ENCODE peak calls at places on chromosome 20, in five cellular contexts. S is lower leg skin; D is right atrium auricular region; R is A549; I is CD4-positive, alpha-beta T cell. Q is an unnamed sample.

GRCh38 chr20:51354769-51355319 is 187.7 kb downstream of the NFATC2 start:
- DNase-seq in S (no peak), D (no peak), R (no peak), I (no peak), Q (no peak)

GRCh38 chr20:19918965-19919329 is 98.2 kb upstream of the NAA20 start:
- DNase-seq in S (no peak), D (no peak), R (no peak), I (no peak), Q (no peak)

GRCh38 chr20:43586641-43587040 is 4.1 kb upstream of the IFT52 start:
- DNase-seq in S (no peak), D (no peak), R (no peak), I (no peak), Q (no peak)

GRCh38 chr20:39874049-39874893 is 814.8 kb downstream of the MAFB start:
- DNase-seq in S (peak; percentile 61), D (peak; percentile 86), R (peak; percentile 15), I (no peak), Q (no peak)

GRCh38 chr20:36825374-36826104 is 50.4 kb upstream of the TLDC2 start:
- DNase-seq in S (no peak), D (no peak), R (no peak), I (no peak), Q (no peak)

GRCh38 chr20:23659989-23660837 is 22.5 kb upstream of the CST3 start:
- DNase-seq in S (no peak), D (no peak), R (no peak), I (no peak), Q (no peak)

GRCh38 chr20:49989234-49990065 is 6.7 kb downstream of the SNAI1 start:
- DNase-seq in S (peak; percentile 59), D (peak; percentile 86), R (no peak), I (no peak), Q (no peak)

GRCh38 chr20:51579137-51579536 is 36.6 kb upstream of the NFATC2 start:
- DNase-seq in S (no peak), D (no peak), R (no peak), I (no peak), Q (no peak)

GRCh38 chr20:51272392-51272791 is 249.5 kb upstream of the KCNG1 start:
- DNase-seq in S (no peak), D (no peak), R (no peak), I (no peak), Q (no peak)

GRCh38 chr20:23049201-23049932 is at the start of gene THBD:
- DNase-seq in S (peak; percentile 83), D (peak; percentile 92), R (peak; percentile 89), I (no peak), Q (no peak)

GRCh38 chr20:5065489-5066383 is 54.0 kb downstream of the PCNA start:
- DNase-seq in S (peak; percentile 33), D (peak; percentile 78), R (peak; percentile 92), I (no peak), Q (no peak)

GRCh38 chr20:54284928-54285704 is 77.2 kb downstream of the PFDN4 start:
- DNase-seq in S (no peak), D (no peak), R (no peak), I (no peak), Q (no peak)

GRCh38 chr20:43458422-43458924 is 777 bp downstream of the SRSF6 start:
- DNase-seq in S (peak; percentile 30), D (no peak), R (no peak), I (no peak), Q (peak; percentile 61)

GRCh38 chr20:63330084-63330760 is 30.9 kb downstream of the CHRNA4 start:
- DNase-seq in S (no peak), D (no peak), R (no peak), I (no peak), Q (no peak)

GRCh38 chr20:35269055-35269781 is 8.7 kb downstream of the MMP24OS start:
- DNase-seq in S (no peak), D (no peak), R (peak; percentile 76), I (peak; percentile 30), Q (no peak)

GRCh38 chr20:4749326-4749725 is 27.6 kb downstream of the PRND start:
- DNase-seq in S (no peak), D (no peak), R (no peak), I (no peak), Q (no peak)

GRCh38 chr20:19260412-19261090 is 48.1 kb downstream of the SLC24A3 start:
- DNase-seq in S (no peak), D (no peak), R (no peak), I (no peak), Q (no peak)

GRCh38 chr20:50232651-50233324 is 42.2 kb downstream of the CEBPB start:
- DNase-seq in S (no peak), D (no peak), R (no peak), I (no peak), Q (no peak)

GRCh38 chr20:22535483-22535882 is 48.9 kb downstream of the FOXA2 start:
- DNase-seq in S (no peak), D (no peak), R (no peak), I (no peak), Q (no peak)

GRCh38 chr20:33933469-33933909 is 60.2 kb upstream of the RALY start:
- DNase-seq in S (peak; percentile 60), D (peak; percentile 68), R (peak; percentile 23), I (peak; percentile 38), Q (no peak)

GRCh38 chr20:9903048-9903651 is 64.3 kb upstream of the PAK5 start:
- DNase-seq in S (no peak), D (no peak), R (peak; percentile 18), I (no peak), Q (no peak)

GRCh38 chr20:61185181-61185580 is 66.9 kb upstream of the CDH4 start:
- DNase-seq in S (no peak), D (no peak), R (no peak), I (no peak), Q (no peak)

GRCh38 chr20:57153238-57153905 is 113.1 kb downstream of the BMP7 start:
- DNase-seq in S (no peak), D (no peak), R (no peak), I (no peak), Q (no peak)

GRCh38 chr20:19835533-19836222 is 77.6 kb downstream of the RIN2 start:
- DNase-seq in S (no peak), D (no peak), R (no peak), I (no peak), Q (no peak)

GRCh38 chr20:23669327-23669726 is 19.5 kb downstream of the CST4 start:
- DNase-seq in S (no peak), D (peak; percentile 7), R (no peak), I (no peak), Q (no peak)

DNA sequence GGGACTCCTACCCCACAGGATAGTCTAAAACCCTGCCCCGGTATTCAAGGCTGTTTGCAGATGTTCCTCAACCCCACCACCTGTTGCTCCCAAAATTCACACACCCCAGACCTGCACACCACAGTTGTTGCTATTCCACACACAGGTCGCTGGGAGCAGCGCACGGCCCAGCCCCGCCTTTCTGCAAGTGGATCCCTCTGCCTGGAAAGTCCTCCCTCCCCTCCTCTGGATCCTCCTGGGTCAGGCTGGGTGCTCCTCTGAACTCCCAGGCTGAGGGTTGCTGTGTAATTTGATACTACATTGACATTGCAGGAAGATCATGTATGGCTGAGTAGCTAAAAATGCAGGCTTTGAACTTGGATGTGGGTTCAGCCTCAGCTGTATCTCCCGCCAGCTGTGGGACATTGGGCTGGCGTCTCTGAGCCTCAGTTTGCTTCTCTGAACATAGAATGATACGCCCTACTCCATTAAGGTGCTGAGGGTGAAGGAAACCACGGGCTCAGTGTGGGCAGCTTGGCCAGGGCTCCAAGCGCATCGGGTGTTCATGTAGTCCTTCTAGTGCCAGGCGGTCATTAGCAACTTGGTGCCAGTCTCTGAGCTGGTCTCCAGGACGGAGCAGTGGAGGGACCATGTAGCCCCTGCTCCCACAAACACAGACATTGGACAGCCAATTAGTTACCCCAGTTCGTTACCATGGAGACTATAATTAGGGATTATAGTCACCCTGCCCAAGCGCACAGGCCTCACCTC is 13.9 kb upstream of the CCN5 start:
- DNase-seq in S (no peak), D (no peak), R (no peak), I (no peak), Q (no peak)
- TF ChIP-seq CTCF in S (no peak), D (no peak), R (no peak), I (no peak), Q (no peak)

DNA sequence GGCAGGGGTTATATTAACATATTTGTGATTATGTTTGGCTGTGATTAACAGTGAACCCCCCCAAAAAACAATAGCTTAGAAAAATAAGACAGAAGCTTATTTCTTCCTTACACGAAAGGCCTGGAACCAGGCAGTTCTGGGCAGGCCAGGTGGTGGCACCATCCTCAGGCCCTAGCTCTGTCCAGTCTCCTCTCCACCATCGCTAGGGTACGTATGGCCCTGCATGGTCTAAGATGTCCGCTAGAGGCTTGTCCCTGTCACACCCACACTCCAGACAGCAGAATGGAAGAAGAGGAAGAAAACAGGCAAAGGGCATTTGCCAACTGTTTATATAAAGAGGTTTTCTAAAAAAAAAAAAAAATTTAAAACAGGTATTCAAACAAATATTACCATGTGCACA is 6.6 kb downstream of the TGM3 start:
- DNase-seq in S (no peak), D (no peak), R (no peak), I (no peak), Q (no peak)
- TF ChIP-seq CTCF in S (no peak), D (no peak), R (no peak), I (no peak), Q (no peak)

GRCh38 chr20:14432597-14432996 is 95.2 kb upstream of the FLRT3 start:
- DNase-seq in S (no peak), D (no peak), R (no peak), I (no peak), Q (no peak)

GRCh38 chr20:14434379-14435136 is 97.1 kb upstream of the FLRT3 start:
- DNase-seq in S (no peak), D (no peak), R (no peak), I (no peak), Q (no peak)

DNA sequence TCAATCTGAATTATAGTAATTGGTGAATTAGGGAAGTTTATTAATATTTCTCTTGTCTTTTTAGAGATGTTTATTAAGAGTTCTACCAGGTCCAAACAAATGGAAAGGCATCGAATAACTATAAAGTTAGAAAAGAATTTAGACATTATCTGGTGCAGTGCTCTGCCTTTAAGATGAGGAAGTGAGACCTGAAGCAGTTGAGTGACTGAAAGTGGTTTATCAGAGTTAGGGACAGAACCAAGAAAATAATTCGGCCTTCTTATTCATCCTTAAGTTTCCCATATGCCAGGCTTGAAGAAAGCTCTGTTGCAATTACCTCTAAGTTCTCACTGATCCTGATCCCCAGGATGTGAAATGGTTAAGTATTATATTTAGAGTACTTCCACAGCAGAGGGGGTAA is 94.2 kb upstream of the FLRT3 start:
- DNase-seq in S (no peak), D (no peak), R (no peak), I (no peak), Q (no peak)
- TF ChIP-seq CTCF in S (no peak), D (no peak), R (no peak), I (no peak), Q (no peak)

DNA sequence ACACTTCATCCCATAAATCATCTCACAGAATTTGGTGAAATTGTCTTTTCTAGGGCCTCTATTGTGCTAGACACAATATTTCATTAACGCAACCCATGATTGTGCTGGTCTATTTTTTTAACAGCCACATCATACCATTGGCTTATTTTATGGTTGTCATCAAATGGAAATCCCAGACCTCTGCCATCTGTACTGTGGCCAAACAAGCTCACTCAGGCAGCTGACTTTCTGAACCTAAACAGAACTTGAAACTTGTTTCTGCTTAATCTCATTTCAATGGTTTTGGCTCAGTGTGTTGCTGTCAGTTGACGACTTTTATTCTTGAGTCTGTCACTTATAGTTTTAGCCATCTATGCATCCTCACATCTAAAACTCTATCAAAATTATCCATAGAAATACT is 111.8 kb downstream of the HAO1 start:
- DNase-seq in S (no peak), D (no peak), R (no peak), I (no peak), Q (no peak)
- TF ChIP-seq CTCF in S (no peak), D (no peak), R (no peak), I (no peak), Q (no peak)

GRCh38 chr20:48698507-48699267 is 129.1 kb downstream of the PREX1 start:
- DNase-seq in S (no peak), D (no peak), R (no peak), I (no peak), Q (no peak)
- TF ChIP-seq CTCF in S (no peak), D (no peak), R (no peak), I (no peak), Q (no peak)

Q was measured in mesothelial cell of epicardium.